ENCODE peak calls at places on chromosomes 11 and 22, in six cellular contexts. I, D, T, P, N and U are unnamed samples.
A peak's percentile ranks its signal among the peaks of the same experiment; 100 is the strongest.

GRCh38 chr11:16357776-16358175 is 1.4 kb upstream of the SOX6 start:
- DNase-seq in T (no peak), I (no peak), D (no peak), P (no peak), N (no peak), U (no peak)

GRCh38 chr11:31870609-31871309 is 59.6 kb upstream of the PAX6 start:
- DNase-seq in D (no peak), N (peak; percentile 39), T (peak; percentile 19), P (peak; percentile 61), I (no peak), U (peak; percentile 47)

GRCh38 chr11:69534166-69534530 is 52.7 kb downstream of the LINC01488 start:
- DNase-seq in D (no peak), N (no peak), P (no peak), I (no peak), T (no peak), U (peak; percentile 38)

GRCh38 chr11:30471244-30471643 is 114.9 kb downstream of the MPPED2 start:
- DNase-seq in D (no peak), T (no peak), P (no peak), N (no peak), I (no peak), U (no peak)

GRCh38 chr11:71364176-71364671 is 84.0 kb downstream of the DHCR7 start:
- DNase-seq in N (no peak), T (no peak), P (no peak), D (no peak), I (peak; percentile 37), U (no peak)

GRCh38 chr11:67052891-67053290 is 3.8 kb upstream of the RHOD start:
- DNase-seq in I (no peak), P (no peak), N (no peak), T (no peak), D (no peak), U (no peak)

GRCh38 chr11:112650568-112650967 is 310.7 kb upstream of the NCAM1 start:
- DNase-seq in D (no peak), N (no peak), P (no peak), T (no peak), I (no peak), U (no peak)

GRCh38 chr11:61281581-61282250 is 13.4 kb downstream of the VWCE start:
- DNase-seq in D (no peak), N (peak; percentile 73), P (no peak), I (no peak), T (peak; percentile 27), U (no peak)

GRCh38 chr11:75588067-75588481 is 26.0 kb downstream of the SERPINH1 start:
- DNase-seq in I (no peak), P (no peak), T (no peak), D (no peak), N (no peak), U (no peak)

GRCh38 chr11:128653828-128654231 is 40.0 kb upstream of the FLI1 start:
- DNase-seq in T (peak; percentile 46), I (peak; percentile 36), N (no peak), P (peak; percentile 18), D (peak; percentile 21), U (peak; percentile 79)

GRCh38 chr11:74535371-74536118 is 42.0 kb upstream of the LIPT2 start:
- DNase-seq in T (no peak), N (no peak), P (no peak), D (no peak), I (no peak), U (no peak)

GRCh38 chr22:36378080-36378788 is 9.5 kb downstream of the MYH9 start:
- DNase-seq in T (no peak), D (no peak), I (no peak), P (no peak), N (peak; percentile 18), U (no peak)

GRCh38 chr11:131809203-131809948 is 439.0 kb downstream of the NTM start:
- DNase-seq in P (no peak), I (no peak), N (no peak), D (no peak), T (no peak), U (no peak)

GRCh38 chr22:22230438-22230837 is 14.1 kb upstream of the VPREB1 start:
- DNase-seq in N (no peak), D (no peak), I (no peak), T (no peak), P (no peak), U (no peak)

GRCh38 chr11:17077240-17077519 is 287 bp downstream of the RPS13 start:
- DNase-seq in T (no peak), N (no peak), P (no peak), D (no peak), I (no peak), U (no peak)

GRCh38 chr22:22748297-22748743 is 103.9 kb downstream of the GGTLC2 start:
- DNase-seq in P (no peak), I (no peak), D (peak; percentile 7), N (peak; percentile 63), T (no peak), U (no peak)

GRCh38 chr11:115776916-115777315 is 272.7 kb upstream of the CADM1 start:
- DNase-seq in T (peak; percentile 45), I (no peak), D (no peak), N (no peak), P (no peak), U (no peak)

GRCh38 chr11:84089072-84090057 is 803.2 kb upstream of the CCDC90B start:
- DNase-seq in P (no peak), I (no peak), N (no peak), D (no peak), T (no peak), U (no peak)

GRCh38 chr11:93849751-93850584 is 450 bp downstream of the VSTM5 start:
- DNase-seq in P (no peak), N (no peak), T (peak; percentile 22), D (no peak), I (peak; percentile 2), U (no peak)

GRCh38 chr11:57946628-57947027 is 77.1 kb upstream of the OR9Q1 start:
- DNase-seq in I (no peak), N (no peak), P (no peak), T (no peak), D (no peak), U (no peak)

GRCh38 chr11:62707277-62707771 is at the start of the genes BSCL2 and GNG3:
- DNase-seq in N (no peak), T (no peak), D (no peak), P (peak; percentile 95), I (peak; percentile 94), U (no peak)

GRCh38 chr22:24219750-24220149 is 25.1 kb downstream of the GGT5 start:
- DNase-seq in D (no peak), N (no peak), P (no peak), I (no peak), T (no peak), U (no peak)

GRCh38 chr11:32809313-32809712 is 14.9 kb upstream of the CCDC73 start:
- DNase-seq in P (no peak), I (no peak), D (peak; percentile 14), N (peak; percentile 67), T (peak; percentile 37), U (peak; percentile 69)

GRCh38 chr11:117070016-117070415 is 28.2 kb downstream of the SIK3 start:
- DNase-seq in T (no peak), I (no peak), N (no peak), D (no peak), P (no peak), U (no peak)

GRCh38 chr11:66150140-66150539 is 80.1 kb downstream of the PACS1 start:
- DNase-seq in N (no peak), P (no peak), T (no peak), D (no peak), I (no peak), U (no peak)

GRCh38 chr11:36577859-36578258 is 10.1 kb downstream of the RAG1 start:
- DNase-seq in I (no peak), T (no peak), P (no peak), D (no peak), N (no peak), U (no peak)

GRCh38 chr11:9459573-9460321 is 1.1 kb upstream of the ZNF143 start:
- DNase-seq in N (peak; percentile 55), P (no peak), T (no peak), I (no peak), D (peak; percentile 16), U (no peak)

GRCh38 chr11:94732617-94733292 is 35.4 kb upstream of the AMOTL1 start:
- DNase-seq in I (no peak), D (no peak), P (no peak), N (no peak), T (peak; percentile 51), U (peak; percentile 57)

GRCh38 chr11:115154355-115154736 is 349.9 kb downstream of the CADM1 start:
- DNase-seq in I (no peak), N (no peak), T (no peak), D (no peak), P (no peak), U (no peak)

GRCh38 chr22:38135133-38135706 is 24.7 kb upstream of the BAIAP2L2 start:
- DNase-seq in T (no peak), D (peak; percentile 58), N (no peak), P (no peak), I (peak; percentile 16), U (no peak)